ENCODE peak calls at places on chromosomes 1 and 21, in seven cellular contexts. O is Peyer's patch, V is A549, W is ovary, C is uterus, I is NB4, Y is GM12891. A is an unnamed sample.

GRCh38 chr1:21764615-21765423 is 18.1 kb downstream of the USP48 start:
- DNase-seq in I (peak; percentile 65), C (peak; percentile 43), O (no peak), Y (no peak), W (no peak), V (peak; percentile 77), A (no peak)

GRCh38 chr1:224852901-224853568 is 76.4 kb upstream of the DNAH14 start:
- DNase-seq in V (peak; percentile 41), W (no peak), C (no peak), Y (no peak), I (peak; percentile 60), O (no peak), A (no peak)

GRCh38 chr21:15431053-15431452 is 298.7 kb upstream of the USP25 start:
- DNase-seq in Y (no peak), C (no peak), V (no peak), W (no peak), I (no peak), O (no peak), A (no peak)

GRCh38 chr1:164748253-164748899 is 189.4 kb downstream of the PBX1 start:
- DNase-seq in Y (no peak), C (peak; percentile 76), V (peak; percentile 98), O (no peak), I (no peak), W (no peak), A (no peak)

GRCh38 chr1:21313146-21313885 is 23.1 kb upstream of the ECE1 start:
- DNase-seq in C (peak; percentile 74), Y (no peak), V (no peak), O (no peak), I (no peak), W (no peak), A (peak; percentile 92)

GRCh38 chr1:168762473-168762872 is 33.5 kb upstream of the DPT start:
- DNase-seq in C (no peak), W (no peak), O (no peak), V (no peak), I (no peak), Y (no peak), A (no peak)

GRCh38 chr1:24688621-24689195 is 45.6 kb downstream of the SRRM1 start:
- DNase-seq in W (peak; percentile 72), Y (peak; percentile 63), V (peak; percentile 53), I (peak; percentile 70), C (peak; percentile 76), O (peak; percentile 66), A (peak; percentile 94)

GRCh38 chr1:14189381-14189780 is 409.1 kb upstream of the KAZN start:
- DNase-seq in W (no peak), C (no peak), V (no peak), Y (no peak), I (no peak), O (no peak), A (no peak)

GRCh38 chr1:243562473-243562872 is 287.6 kb downstream of the AKT3 start:
- DNase-seq in V (no peak), Y (no peak), W (no peak), C (peak; percentile 28), O (no peak), I (no peak), A (no peak)

GRCh38 chr1:31478167-31478566 is 65.2 kb downstream of the SERINC2 start:
- DNase-seq in Y (no peak), I (peak; percentile 21), W (no peak), C (no peak), V (no peak), O (no peak), A (no peak)

GRCh38 chr1:209875510-209875909 is 47.7 kb downstream of the UTP25 start:
- DNase-seq in W (no peak), O (no peak), C (no peak), I (no peak), Y (no peak), V (peak; percentile 52), A (no peak)

GRCh38 chr1:165900576-165901380 is 73.4 kb downstream of the UCK2 start:
- DNase-seq in I (no peak), V (no peak), W (no peak), O (no peak), C (no peak), Y (no peak), A (no peak)

GRCh38 chr21:42313501-42313969 is 1.7 kb downstream of the TFF3 start:
- DNase-seq in C (no peak), W (no peak), O (peak; percentile 82), I (peak; percentile 52), Y (no peak), V (no peak), A (peak; percentile 83)

GRCh38 chr1:66283583-66284041 is 250.3 kb upstream of the SGIP1 start:
- DNase-seq in O (no peak), V (no peak), Y (no peak), I (no peak), W (no peak), C (no peak), A (no peak)

GRCh38 chr1:44775930-44776748 is 799 bp downstream of the RPS8 start:
- DNase-seq in I (peak; percentile 61), W (no peak), O (peak; percentile 61), V (no peak), C (peak; percentile 36), Y (no peak), A (no peak)

DNA sequence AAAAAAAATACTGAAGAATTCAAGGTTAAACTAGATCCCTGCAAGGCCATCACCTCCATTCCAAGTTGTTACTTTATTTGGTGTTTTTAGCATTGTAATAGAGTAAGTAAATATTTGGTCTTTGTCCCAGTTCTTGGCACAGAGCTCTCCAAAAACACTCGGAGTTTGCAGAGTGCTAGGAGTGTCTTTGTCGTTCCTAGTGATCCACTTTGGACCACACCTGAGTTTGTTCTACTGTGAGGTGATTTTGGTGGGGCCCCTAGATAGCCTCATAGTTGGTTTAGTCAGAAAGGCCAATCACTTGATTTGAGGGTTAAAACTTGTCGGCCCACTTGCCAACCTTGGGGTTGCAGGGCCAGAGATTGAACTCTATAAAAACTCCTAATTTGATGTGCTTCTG is 25.6 kb downstream of the SYNC start:
- DNase-seq in Y (no peak), O (no peak), W (no peak), V (no peak), C (no peak), I (no peak), A (no peak)
- TF ChIP-seq POLR2A in Y (no peak), O (no peak), W (no peak), V (no peak), C (no peak), I (no peak), A (no peak)

DNA sequence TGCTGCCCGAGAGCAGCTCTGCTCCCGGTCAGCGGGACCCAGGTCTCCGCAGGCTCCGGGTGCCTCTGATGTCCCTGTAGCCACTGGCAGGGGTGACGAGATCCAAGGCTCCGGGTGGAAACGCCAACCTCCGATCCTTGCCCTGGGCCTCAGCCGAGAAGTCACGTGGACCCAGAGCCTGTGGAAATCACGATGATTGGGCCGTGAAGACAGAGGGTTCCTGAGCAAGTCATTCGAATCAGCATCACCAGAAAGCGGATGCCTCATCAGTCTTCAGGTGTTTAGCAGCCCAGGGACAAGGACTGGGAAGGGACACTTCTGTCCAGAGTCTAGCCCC is 12.5 kb downstream of the LRRC3 start:
- DNase-seq in C (no peak), O (no peak), W (no peak), I (no peak), Y (no peak), V (no peak), A (no peak)
- TF ChIP-seq POLR2A in C (no peak), O (no peak), W (no peak), I (no peak), Y (no peak), V (no peak), A (no peak)

GRCh38 chr1:12035306-12035705 is 16.0 kb downstream of the MIIP start:
- DNase-seq in O (no peak), C (no peak), Y (no peak), W (no peak), I (peak; percentile 80), V (no peak), A (no peak)
- TF ChIP-seq POLR2A in O (no peak), C (no peak), Y (no peak), W (no peak), I (no peak), V (no peak), A (no peak)

GRCh38 chr1:246367046-246367445 is 140.0 kb downstream of the SMYD3 start:
- DNase-seq in Y (no peak), V (no peak), C (no peak), W (no peak), I (no peak), O (no peak), A (no peak)
- TF ChIP-seq POLR2A in Y (no peak), V (no peak), C (no peak), W (no peak), I (no peak), O (no peak), A (no peak)

GRCh38 chr1:27393641-27394281 is 1.3 kb downstream of the GPR3 start:
- DNase-seq in V (no peak), C (no peak), W (no peak), O (no peak), Y (no peak), I (no peak), A (no peak)

GRCh38 chr1:27392096-27392777 is at the start of gene GPR3:
- DNase-seq in W (peak; percentile 93), Y (peak; percentile 95), C (peak; percentile 91), I (peak; percentile 93), V (peak; percentile 88), O (peak; percentile 90), A (peak; percentile 98)

GRCh38 chr1:27394282-27394658 is 1.8 kb downstream of the GPR3 start:
- DNase-seq in I (no peak), W (no peak), C (no peak), Y (no peak), V (no peak), O (no peak), A (no peak)

GRCh38 chr1:27392778-27393635 is 585 bp downstream of the GPR3 start:
- DNase-seq in C (no peak), Y (no peak), O (no peak), V (peak; percentile 28), W (no peak), I (peak; percentile 32), A (no peak)

DNA sequence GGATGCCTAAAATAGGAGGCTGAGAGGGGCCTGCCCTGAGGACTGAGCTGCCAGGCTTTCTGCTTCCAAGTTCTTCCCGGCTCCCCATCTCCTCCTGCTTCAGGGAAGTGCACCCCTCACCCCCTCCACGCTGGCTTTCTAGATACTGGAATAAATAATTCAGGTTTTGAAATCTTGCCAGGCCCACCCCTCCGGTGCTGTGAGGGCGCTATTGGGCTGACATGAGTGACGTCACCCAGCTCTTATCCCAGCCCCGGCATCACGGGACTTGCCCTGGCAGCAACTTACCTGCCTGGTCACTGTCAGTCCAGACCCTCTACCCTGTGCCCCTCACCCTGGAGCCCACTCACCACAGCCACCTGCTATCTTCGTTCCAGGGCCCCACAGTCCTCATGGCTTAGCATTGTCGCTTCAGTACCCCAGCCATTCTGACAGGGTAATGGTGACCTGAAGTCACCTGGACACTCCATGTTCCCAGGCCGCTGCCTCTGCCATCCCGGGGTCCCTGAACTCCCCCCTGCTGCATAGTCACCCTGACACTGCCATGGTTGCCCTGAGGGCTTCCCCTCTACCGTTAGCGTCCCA is 819 bp upstream of the GPR3 start:
- DNase-seq in O (no peak), V (peak; percentile 28), I (no peak), Y (no peak), W (peak; percentile 58), C (peak; percentile 72), A (no peak)
- TF ChIP-seq POLR2A in O (no peak), V (no peak), I (no peak), Y (no peak), W (no peak), C (no peak), A (no peak)

DNA sequence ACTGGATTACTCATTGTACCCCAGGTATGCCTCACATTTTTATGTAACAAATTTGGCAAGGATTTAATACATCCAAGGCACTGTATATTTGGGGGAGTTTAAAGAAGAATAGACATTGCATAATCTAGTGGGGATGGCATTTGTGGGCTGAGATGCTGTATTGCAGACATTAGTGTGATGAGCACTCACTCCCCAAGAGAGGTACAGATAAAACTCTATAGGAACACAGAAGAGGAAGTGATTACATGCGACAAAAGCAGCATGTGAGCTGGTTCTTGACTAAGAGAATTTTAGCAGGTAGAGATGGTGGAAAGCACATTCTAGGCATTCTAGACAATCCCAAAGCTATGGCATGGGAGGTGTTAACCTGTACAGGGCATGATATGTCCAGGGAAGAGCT is 24.2 kb upstream of the CDC14A start:
- DNase-seq in W (no peak), V (no peak), O (no peak), C (no peak), Y (no peak), I (peak; percentile 47), A (no peak)
- TF ChIP-seq POLR2A in W (no peak), V (no peak), O (no peak), C (no peak), Y (no peak), I (no peak), A (no peak)